ENCODE peak calls at places on chromosomes 5 and 9, in nine cellular contexts. S is activated T-helper 9 cell treated with anti-CD3 and anti-CD28 coated beads, Interleukin-2, amount 50 U/mL, for 16 hours; W is astrocyte of the hippocampus; G is GDM1; P is iris pigment epithelial cell; Z is SIG-M5; D is ovary; O is left ventricle myocardium inferior; M is HT1080. X is an unnamed sample.

GRCh38 chr5:122906768-122907167 is 61.4 kb downstream of the SNX24 start:
- DNase-seq in S (no peak), W (peak), G (no peak), P (peak), Z (no peak), D (no peak), O (no peak), M (no peak), X (no peak)

GRCh38 chr5:172690258-172691075 is 49.4 kb downstream of the NEURL1B start:
- DNase-seq in S (no peak), W (no peak), G (no peak), P (no peak), Z (no peak), D (no peak), O (no peak), M (no peak), X (no peak)

GRCh38 chr9:136105398-136106135 is 10.5 kb upstream of the NACC2 start:
- DNase-seq in S (no peak), W (peak), G (no peak), P (no peak), Z (no peak), D (no peak), O (peak), M (peak), X (no peak)

GRCh38 chr9:131954299-131954698 is 125.4 kb downstream of the MED27 start:
- DNase-seq in S (no peak), W (no peak), G (no peak), P (peak), Z (no peak), D (no peak), O (no peak), M (peak), X (peak)

GRCh38 chr9:110950041-110950645 is 88.1 kb downstream of the LPAR1 start:
- DNase-seq in S (no peak), W (no peak), G (no peak), P (peak), Z (no peak), D (no peak), O (no peak), M (no peak), X (no peak)

GRCh38 chr5:120510098-120510634 is 46.1 kb downstream of the PRR16 start:
- DNase-seq in S (no peak), W (no peak), G (no peak), P (no peak), Z (no peak), D (no peak), O (no peak), M (no peak), X (no peak)

GRCh38 chr5:159034083-159034824 is 65.5 kb downstream of the EBF1 start:
- DNase-seq in S (no peak), W (no peak), G (no peak), P (peak), Z (no peak), D (no peak), O (no peak), M (peak), X (peak)

GRCh38 chr9:21801683-21802417 is 586 bp upstream of the MTAP start:
- DNase-seq in S (peak), W (peak), G (no peak), P (peak), Z (no peak), D (peak), O (peak), M (no peak), X (peak)

GRCh38 chr9:33942471-33943083 is 106.1 kb downstream of the UBAP2 start:
- DNase-seq in S (no peak), W (peak), G (no peak), P (peak), Z (no peak), D (no peak), O (no peak), M (peak), X (no peak)

GRCh38 chr9:84697494-84698114 is 28.1 kb downstream of the NTRK2 start:
- DNase-seq in S (peak), W (peak), G (peak), P (peak), Z (no peak), D (peak), O (peak), M (peak), X (peak)

GRCh38 chr5:71778678-71779276 is 59.7 kb downstream of the CARTPT start:
- DNase-seq in S (no peak), W (peak), G (no peak), P (peak), Z (no peak), D (no peak), O (no peak), M (peak), X (peak)

GRCh38 chr9:31103836-31104235 is 1280.6 kb upstream of the ACO1 start:
- DNase-seq in S (no peak), W (peak), G (no peak), P (peak), Z (no peak), D (no peak), O (no peak), M (peak), X (peak)

GRCh38 chr9:126916909-126917308 is 2.3 kb downstream of the RALGPS1 start:
- DNase-seq in S (no peak), W (no peak), G (no peak), P (no peak), Z (no peak), D (no peak), O (no peak), M (no peak), X (no peak)

GRCh38 chr9:21689851-21690250 is 112.6 kb upstream of the MTAP start:
- DNase-seq in S (no peak), W (no peak), G (no peak), P (peak), Z (no peak), D (no peak), O (no peak), M (no peak), X (no peak)

GRCh38 chr5:149618581-149619248 is 37.4 kb downstream of the ARHGEF37 start:
- DNase-seq in S (no peak), W (peak), G (peak), P (peak), Z (no peak), D (no peak), O (no peak), M (peak), X (peak)

GRCh38 chr9:80146466-80146865 is 574.7 kb downstream of the TLE4 start:
- DNase-seq in S (no peak), W (peak), G (no peak), P (peak), Z (no peak), D (no peak), O (no peak), M (no peak), X (peak)

X was measured in left kidney.